ENCODE peak calls at places on chromosome 6, in four cellular contexts. Y, L, B and W are unnamed samples. For H3K4me1, the result is how much of the 10 kb centered on the place peaks cover.

GRCh38 chr6:55082021-55082420 is 92.3 kb upstream of the HCRTR2 start:
- DNase-seq in Y (no peak), L (no peak), B (no peak), W (no peak)

GRCh38 chr6:13427838-13428527 is 59.4 kb downstream of the GFOD1 start:
- DNase-seq in Y (no peak), L (no peak), B (no peak), W (peak)

GRCh38 chr6:111743859-111744692 is 129.2 kb downstream of the FYN start:
- DNase-seq in Y (no peak), L (no peak), B (no peak), W (no peak)

GRCh38 chr6:20630617-20631448 is 96.6 kb downstream of the CDKAL1 start:
- DNase-seq in Y (no peak), L (no peak), B (no peak), W (no peak)

GRCh38 chr6:43493833-43494232 is 16.3 kb downstream of the LRRC73 start:
- DNase-seq in Y (no peak), L (no peak), B (no peak), W (no peak)

GRCh38 chr6:110873981-110874879 is at the start of gene AMD1:
- DNase-seq in Y (peak), L (peak), B (peak), W (peak)

GRCh38 chr6:166449641-166450040 is 66.9 kb upstream of the MPC1 start:
- DNase-seq in Y (no peak), L (no peak), B (no peak), W (no peak)

GRCh38 chr6:158207452-158207788 is 39.3 kb downstream of the GTF2H5 start:
- DNase-seq in Y (no peak), L (no peak), B (no peak), W (no peak)

GRCh38 chr6:44674226-44675155 is 287.0 kb downstream of the CDC5L start:
- DNase-seq in Y (no peak), L (no peak), B (no peak), W (no peak)

GRCh38 chr6:166955121-166955864 is 1.1 kb downstream of the RNASET2 start:
- DNase-seq in Y (peak), L (peak), B (peak), W (no peak)

GRCh38 chr6:70110128-70111022 is 192.5 kb downstream of the COL9A1 start:
- DNase-seq in Y (no peak), L (no peak), B (no peak), W (no peak)

GRCh38 chr6:44366781-44367180 is 20.7 kb upstream of the CDC5L start:
- DNase-seq in Y (no peak), L (no peak), B (no peak), W (no peak)

GRCh38 chr6:140548379-140548778 is 1173.9 kb upstream of the CITED2 start:
- DNase-seq in Y (no peak), L (no peak), B (no peak), W (no peak)

GRCh38 chr6:126944512-126944911 is 174.0 kb upstream of the RSPO3 start:
- DNase-seq in Y (no peak), L (no peak), B (no peak), W (no peak)

GRCh38 chr6:2235782-2236495 is 9.5 kb downstream of the GMDS start:
- DNase-seq in Y (no peak), L (no peak), B (no peak), W (no peak)

GRCh38 chr6:169829786-169830185 is 78.4 kb downstream of the ERMARD start:
- DNase-seq in Y (no peak), L (no peak), B (no peak), W (no peak)

GRCh38 chr6:113103618-113104390 is 753.3 kb upstream of the MARCKS start:
- DNase-seq in Y (no peak), L (no peak), B (no peak), W (no peak)

GRCh38 chr6:34237316-34237721 is 646 bp downstream of the HMGA1 start:
- DNase-seq in Y (no peak), L (peak), B (peak), W (no peak)

GRCh38 chr6:166402582-166403277 is 20.0 kb upstream of the MPC1 start:
- DNase-seq in Y (no peak), L (no peak), B (no peak), W (no peak)

GRCh38 chr6:11766056-11766455 is 12.5 kb downstream of the ADTRP start:
- DNase-seq in Y (no peak), L (no peak), B (no peak), W (no peak)

GRCh38 chr6:15936503-15936902 is 192.4 kb upstream of the MYLIP start:
- DNase-seq in Y (no peak), L (no peak), B (no peak), W (no peak)

GRCh38 chr6:113102761-113103160 is 754.4 kb upstream of the MARCKS start:
- DNase-seq in Y (no peak), L (no peak), B (no peak), W (no peak)

GRCh38 chr6:38355519-38355918 is 284.2 kb downstream of the BTBD9 start:
- DNase-seq in Y (no peak), L (no peak), B (no peak), W (no peak)

GRCh38 chr6:38352636-38353035 is 287.1 kb downstream of the BTBD9 start:
- DNase-seq in Y (no peak), L (no peak), B (no peak), W (no peak)

GRCh38 chr6:38354033-38354373 is 285.7 kb downstream of the BTBD9 start:
- DNase-seq in Y (no peak), L (no peak), B (no peak), W (no peak)

GRCh38 chr6:38353310-38354032 is 286.3 kb downstream of the BTBD9 start:
- DNase-seq in Y (no peak), L (no peak), B (no peak), W (no peak)

DNA sequence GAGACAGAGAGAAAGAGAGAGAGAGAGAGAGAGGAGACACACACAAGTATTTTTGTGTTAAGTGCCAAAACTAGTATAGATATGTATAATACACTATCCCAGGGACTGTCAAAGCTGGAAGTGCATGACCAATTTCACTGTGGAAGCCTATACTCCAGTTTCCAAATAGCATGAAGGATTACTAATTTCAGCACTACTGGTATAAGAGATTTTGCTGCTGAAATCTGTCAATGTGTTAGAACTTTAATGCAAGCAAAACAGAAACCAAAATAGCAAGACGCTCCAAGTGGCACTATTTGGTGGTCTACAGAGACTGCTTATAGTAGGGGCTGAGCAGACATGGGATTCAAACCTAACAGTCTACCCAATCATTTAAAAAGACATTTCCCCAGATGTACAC is 284.8 kb downstream of the BTBD9 start:
- DNase-seq in Y (no peak), L (no peak), B (no peak), W (no peak)
- H3K4me3 ChIP-seq in Y (no peak), L (no peak), B (no peak), W (no peak)

GRCh38 chr6:143139239-143139784 is 78.6 kb downstream of the AIG1 start:
- DNase-seq in Y (no peak), L (no peak), B (no peak), W (no peak)

GRCh38 chr6:143140767-143141166 is 80.1 kb downstream of the AIG1 start:
- DNase-seq in Y (no peak), L (no peak), B (no peak), W (no peak)

GRCh38 chr6:143135326-143135725 is 74.6 kb downstream of the AIG1 start:
- DNase-seq in Y (no peak), L (no peak), B (no peak), W (no peak)

GRCh38 chr6:143135797-143136561 is 75.3 kb downstream of the AIG1 start:
- DNase-seq in Y (no peak), L (no peak), B (no peak), W (no peak)

GRCh38 chr6:143136647-143137046 is 76.0 kb downstream of the AIG1 start:
- DNase-seq in Y (no peak), L (no peak), B (no peak), W (no peak)
- H3K4me1 ChIP-seq in Y (under half), L (under half), B (under half), W (under half)

DNA sequence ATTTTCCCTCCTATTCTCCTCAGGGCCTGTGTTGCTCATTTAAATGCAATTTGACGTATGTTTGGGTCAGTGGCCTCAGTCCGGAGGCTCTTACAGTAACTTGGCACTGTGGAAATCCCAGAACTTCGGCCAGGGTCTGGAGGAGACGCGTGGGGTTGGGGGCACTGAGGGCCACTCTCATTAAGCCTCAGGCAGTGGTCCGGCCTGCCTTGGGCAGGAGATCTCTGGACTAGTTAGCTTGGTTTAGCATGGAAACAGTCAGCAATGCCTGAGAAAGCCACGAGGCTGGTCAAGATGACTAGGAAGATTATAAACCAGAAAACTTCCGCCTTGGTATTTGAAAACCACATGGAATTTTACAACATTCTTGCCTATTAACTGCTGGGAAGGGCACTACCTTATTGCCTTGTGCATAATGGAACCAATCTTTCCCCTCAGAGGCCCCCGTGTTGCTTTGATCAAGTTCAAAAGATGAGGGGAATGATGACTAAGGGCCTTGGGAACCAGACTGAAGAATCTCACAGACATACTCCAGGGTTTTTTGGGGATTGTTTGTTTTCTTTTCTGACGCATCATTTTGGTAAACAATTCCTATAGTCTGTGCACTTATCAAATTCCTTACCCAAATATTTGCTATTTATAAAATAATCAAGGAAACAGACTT is 206.0 kb upstream of the PREP start:
- DNase-seq in Y (no peak), L (no peak), B (no peak), W (no peak)
- H3K27ac ChIP-seq in Y (no peak), L (no peak), B (no peak), W (no peak)

GRCh38 chr6:49366539-49366938 is 96.5 kb downstream of the MMUT start:
- DNase-seq in Y (no peak), L (no peak), B (no peak), W (no peak)
- H3K4me3 ChIP-seq in Y (no peak), L (no peak), B (no peak), W (no peak)